ENCODE peak calls at places on chromosome 9, in seven cellular contexts. E is tibial nerve, I is stomach, D is mesenchymal stem cell, Y is suprapubic skin, H is Peyer's patch, J is A549. A is an unnamed sample. For H3K4me1, the result is how much of the 10 kb centered on the place peaks cover.

GRCh38 chr9:19517202-19517942 is 108.6 kb downstream of the ACER2 start:
- DNase-seq in E (no peak), I (no peak), D (no peak), Y (no peak), H (no peak), J (no peak), A (no peak)

GRCh38 chr9:81141952-81142351 is 547.4 kb downstream of the TLE1 start:
- DNase-seq in E (no peak), I (no peak), D (no peak), Y (no peak), H (no peak), J (no peak), A (no peak)

GRCh38 chr9:121780641-121781040 is 129.2 kb downstream of the DAB2IP start:
- DNase-seq in E (no peak), I (peak), D (no peak), Y (no peak), H (no peak), J (no peak), A (peak)

GRCh38 chr9:136784249-136784996 is 6.7 kb upstream of the TMEM141 start:
- DNase-seq in E (no peak), I (no peak), D (peak), Y (no peak), H (no peak), J (peak), A (no peak)

GRCh38 chr9:20594521-20594920 is 27.8 kb downstream of the MLLT3 start:
- DNase-seq in E (no peak), I (no peak), D (no peak), Y (no peak), H (no peak), J (no peak), A (no peak)

GRCh38 chr9:135023389-135023788 is 64.1 kb upstream of the OLFM1 start:
- DNase-seq in E (no peak), I (no peak), D (no peak), Y (no peak), H (no peak), J (no peak), A (peak)

GRCh38 chr9:89601306-89601705 is 3.5 kb upstream of the GADD45G start:
- DNase-seq in E (no peak), I (no peak), D (no peak), Y (no peak), H (no peak), J (no peak), A (no peak)

GRCh38 chr9:131024978-131025868 is 16.2 kb downstream of the LAMC3 start:
- DNase-seq in E (no peak), I (no peak), D (no peak), Y (no peak), H (no peak), J (peak), A (no peak)

GRCh38 chr9:91193658-91194391 is 167.9 kb downstream of the AUH start:
- DNase-seq in E (peak), I (peak), D (peak), Y (peak), H (peak), J (peak), A (peak)

GRCh38 chr9:130325921-130326320 is 60.4 kb downstream of the HMCN2 start:
- DNase-seq in E (no peak), I (no peak), D (no peak), Y (no peak), H (no peak), J (no peak), A (no peak)

GRCh38 chr9:8628771-8629170 is 829.2 kb upstream of the DMAC1 start:
- DNase-seq in E (no peak), I (no peak), D (no peak), Y (no peak), H (no peak), J (no peak), A (no peak)

DNA sequence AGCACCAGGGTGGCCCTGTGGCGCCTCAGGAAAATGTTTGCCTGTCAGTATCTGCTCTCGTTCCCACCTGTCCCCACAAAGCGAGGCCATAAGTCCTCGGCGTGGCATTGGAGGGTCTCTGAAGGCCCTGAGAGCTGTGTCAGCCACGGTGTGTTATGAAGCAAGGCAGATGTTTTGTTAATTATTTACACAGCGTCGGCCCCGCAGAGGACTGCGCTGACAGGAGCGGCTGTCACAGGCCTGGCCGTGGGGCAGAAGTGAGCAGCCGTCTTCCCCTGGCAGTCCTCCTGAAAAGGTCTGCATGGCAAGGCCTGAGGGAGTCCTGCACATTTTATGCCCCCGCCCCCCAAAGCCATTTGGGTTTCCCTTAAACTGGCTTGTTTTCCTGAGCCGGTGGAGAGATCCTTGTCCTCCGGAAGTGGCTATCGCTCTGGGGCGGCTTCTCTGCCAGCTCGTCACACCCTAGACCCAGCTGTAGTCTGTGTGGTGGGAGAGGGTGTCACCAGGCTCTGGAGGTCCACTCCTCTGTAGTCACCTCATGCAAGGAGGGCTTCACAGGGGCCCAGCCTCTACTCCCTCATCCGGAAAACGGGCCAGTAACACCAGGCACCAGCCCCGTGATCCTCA is 6.2 kb downstream of the NEK6 start:
- DNase-seq in E (no peak), I (no peak), D (no peak), Y (no peak), H (no peak), J (no peak), A (no peak)
- H3K4me1 ChIP-seq in E (under half), I (half or more), D (half or more), Y (half or more), H (under half), J (half or more), A (under half)

GRCh38 chr9:78131969-78132687 is 100.5 kb upstream of the GNAQ start:
- DNase-seq in E (no peak), I (no peak), D (peak), Y (no peak), H (no peak), J (no peak), A (no peak)
- H3K4me3 ChIP-seq in E (no peak), I (peak), D (peak), Y (no peak), H (no peak), J (no peak), A (peak)

GRCh38 chr9:82148849-82149544 is 160.4 kb downstream of the SPATA31D1 start:
- DNase-seq in E (no peak), I (no peak), D (peak), Y (no peak), H (no peak), J (no peak), A (no peak)

GRCh38 chr9:82153032-82153431 is 164.5 kb downstream of the SPATA31D1 start:
- DNase-seq in E (no peak), I (no peak), D (no peak), Y (no peak), H (no peak), J (no peak), A (no peak)

GRCh38 chr9:82149647-82150046 is 161.1 kb downstream of the SPATA31D1 start:
- DNase-seq in E (no peak), I (no peak), D (no peak), Y (no peak), H (no peak), J (no peak), A (no peak)

GRCh38 chr9:82154573-82154972 is 166.0 kb downstream of the SPATA31D1 start:
- DNase-seq in E (no peak), I (no peak), D (no peak), Y (no peak), H (no peak), J (no peak), A (no peak)

GRCh38 chr9:82152181-82152580 is 163.6 kb downstream of the SPATA31D1 start:
- DNase-seq in E (no peak), I (no peak), D (peak), Y (no peak), H (no peak), J (no peak), A (no peak)
- H3K4me1 ChIP-seq in E (under half), I (under half), D (under half), Y (under half), H (under half), J (under half), A (under half)

DNA sequence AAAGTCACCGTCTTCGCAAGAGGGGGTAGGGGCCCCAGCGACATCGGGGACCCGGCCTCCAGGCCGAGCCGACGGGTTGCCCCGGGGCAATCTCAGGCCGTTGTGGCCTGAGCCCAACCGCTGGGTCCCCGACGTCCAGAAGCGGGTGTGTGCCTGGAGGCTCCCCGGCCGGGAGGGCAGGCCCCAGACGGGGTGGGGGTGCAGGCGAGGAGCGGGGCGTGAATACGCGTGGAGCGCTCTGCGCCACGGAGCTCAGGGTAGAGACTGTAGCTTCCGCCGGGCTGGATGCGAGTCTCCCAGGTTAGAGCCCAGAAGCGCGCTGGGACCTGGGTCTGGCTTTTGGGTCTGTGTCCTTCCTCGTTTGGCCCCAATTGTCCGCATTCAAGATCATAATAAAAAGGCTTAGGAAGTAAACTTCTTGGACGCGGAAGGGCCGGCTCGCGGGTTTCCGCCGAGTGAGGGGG is 3.5 kb downstream of the BARX1 start:
- DNase-seq in E (no peak), I (no peak), D (no peak), Y (no peak), H (no peak), J (no peak), A (no peak)
- H3K4me3 ChIP-seq in E (peak), I (peak), D (no peak), Y (peak), H (peak), J (no peak), A (no peak)

GRCh38 chr9:133892193-133892920 is 99.8 kb downstream of the VAV2 start:
- DNase-seq in E (no peak), I (no peak), D (no peak), Y (no peak), H (no peak), J (no peak), A (no peak)

GRCh38 chr9:133889498-133890301 is 102.4 kb downstream of the VAV2 start:
- DNase-seq in E (no peak), I (no peak), D (peak), Y (no peak), H (no peak), J (peak), A (no peak)

GRCh38 chr9:133888779-133889491 is 103.2 kb downstream of the VAV2 start:
- DNase-seq in E (no peak), I (no peak), D (no peak), Y (no peak), H (no peak), J (no peak), A (no peak)

GRCh38 chr9:133891741-133892140 is 100.4 kb downstream of the VAV2 start:
- DNase-seq in E (no peak), I (no peak), D (no peak), Y (no peak), H (no peak), J (no peak), A (no peak)

GRCh38 chr9:133890583-133890982 is 101.5 kb downstream of the VAV2 start:
- DNase-seq in E (no peak), I (no peak), D (no peak), Y (no peak), H (no peak), J (no peak), A (no peak)
- H3K4me1 ChIP-seq in E (under half), I (under half), D (half or more), Y (under half), H (under half), J (under half), A (under half)

GRCh38 chr9:34326690-34327089 is 2.4 kb downstream of the KIF24 start:
- DNase-seq in E (no peak), I (no peak), D (no peak), Y (no peak), H (no peak), J (no peak), A (no peak)
- H3K4me3 ChIP-seq in E (no peak), I (no peak), D (no peak), Y (no peak), H (no peak), J (no peak), A (no peak)

GRCh38 chr9:99592834-99593584 is 228.7 kb upstream of the NR4A3 start:
- DNase-seq in E (no peak), I (no peak), D (no peak), Y (no peak), H (peak), J (no peak), A (no peak)
- H3K4me1 ChIP-seq in E (under half), I (under half), D (under half), Y (under half), H (under half), J (under half), A (under half)

A was measured in kidney.